ENCODE peak calls at places on chromosomes 7 and 10, in four cellular contexts. One of them, this sample, is unnamed.

GRCh38 chr7:131112431-131112830 is 215.2 kb upstream of the MKLN1 start:
- DNase-seq in osteocyte: no peak
- DNase-seq in stomach: no peak
- DNase-seq in cardiac fibroblast: no peak
- DNase-seq in this sample: no peak

GRCh38 chr7:19561121-19561805 is 147.6 kb downstream of the POLR1F start:
- DNase-seq in osteocyte: no peak
- DNase-seq in stomach: no peak
- DNase-seq in cardiac fibroblast: peak; percentile 78
- DNase-seq in this sample: no peak

GRCh38 chr10:72561745-72562166 is 64.1 kb downstream of the MICU1 start:
- DNase-seq in osteocyte: no peak
- DNase-seq in stomach: no peak
- DNase-seq in cardiac fibroblast: no peak
- DNase-seq in this sample: no peak

GRCh38 chr7:32490127-32490796 is at the start of gene LSM5:
- DNase-seq in osteocyte: peak; percentile 93
- DNase-seq in stomach: peak; percentile 89
- DNase-seq in cardiac fibroblast: peak; percentile 97
- DNase-seq in this sample: peak; percentile 88

GRCh38 chr10:33143160-33143728 is 185.2 kb upstream of the ITGB1 start:
- DNase-seq in osteocyte: no peak
- DNase-seq in stomach: no peak
- DNase-seq in cardiac fibroblast: peak; percentile 82
- DNase-seq in this sample: no peak

GRCh38 chr10:79295593-79295992 is 51.7 kb upstream of the PPIF start:
- DNase-seq in osteocyte: no peak
- DNase-seq in stomach: no peak
- DNase-seq in cardiac fibroblast: no peak
- DNase-seq in this sample: no peak

GRCh38 chr10:77526861-77527617 is 110.6 kb downstream of the KCNMA1 start:
- DNase-seq in osteocyte: no peak
- DNase-seq in stomach: no peak
- DNase-seq in cardiac fibroblast: peak; percentile 50
- DNase-seq in this sample: no peak

GRCh38 chr7:116317907-116318306 is 107.6 kb downstream of the TES start:
- DNase-seq in osteocyte: no peak
- DNase-seq in stomach: no peak
- DNase-seq in cardiac fibroblast: no peak
- DNase-seq in this sample: no peak

GRCh38 chr10:71761105-71761511 is 12.2 kb downstream of the VSIR start:
- DNase-seq in osteocyte: no peak
- DNase-seq in stomach: no peak
- DNase-seq in cardiac fibroblast: no peak
- DNase-seq in this sample: no peak

GRCh38 chr7:9231683-9232082 is 798.3 kb downstream of the NXPH1 start:
- DNase-seq in osteocyte: no peak
- DNase-seq in stomach: no peak
- DNase-seq in cardiac fibroblast: no peak
- DNase-seq in this sample: no peak

GRCh38 chr10:35792301-35792700 is 150.2 kb upstream of the FZD8 start:
- DNase-seq in osteocyte: no peak
- DNase-seq in stomach: no peak
- DNase-seq in cardiac fibroblast: no peak
- DNase-seq in this sample: no peak

GRCh38 chr7:2967238-2967637 is 76.4 kb downstream of the CARD11 start:
- DNase-seq in osteocyte: peak; percentile 60
- DNase-seq in stomach: peak; percentile 8
- DNase-seq in cardiac fibroblast: no peak
- DNase-seq in this sample: no peak

GRCh38 chr7:149854611-149855367 is 16.6 kb downstream of the ZNF862 start:
- DNase-seq in osteocyte: no peak
- DNase-seq in stomach: peak; percentile 90
- DNase-seq in cardiac fibroblast: no peak
- DNase-seq in this sample: no peak

GRCh38 chr7:33185786-33186185 is 56.4 kb downstream of the BBS9 start:
- DNase-seq in osteocyte: no peak
- DNase-seq in stomach: no peak
- DNase-seq in cardiac fibroblast: peak; percentile 71
- DNase-seq in this sample: no peak

GRCh38 chr7:29479606-29480200 is 83.9 kb upstream of the PRR15 start:
- DNase-seq in osteocyte: no peak
- DNase-seq in stomach: no peak
- DNase-seq in cardiac fibroblast: no peak
- DNase-seq in this sample: no peak

GRCh38 chr7:73352784-73353183 is 24.8 kb downstream of the FKBP6 start:
- DNase-seq in osteocyte: no peak
- DNase-seq in stomach: no peak
- DNase-seq in cardiac fibroblast: no peak
- DNase-seq in this sample: no peak

GRCh38 chr7:152541892-152542291 is 106.1 kb upstream of the KMT2C start:
- DNase-seq in osteocyte: no peak
- DNase-seq in stomach: no peak
- DNase-seq in cardiac fibroblast: no peak
- DNase-seq in this sample: no peak

GRCh38 chr7:19030280-19030679 is 87.2 kb downstream of the TWIST1 start:
- DNase-seq in osteocyte: no peak
- DNase-seq in stomach: no peak
- DNase-seq in cardiac fibroblast: no peak
- DNase-seq in this sample: no peak

GRCh38 chr7:135100856-135101255 is 47.0 kb upstream of the TMEM140 start:
- DNase-seq in osteocyte: no peak
- DNase-seq in stomach: no peak
- DNase-seq in cardiac fibroblast: peak; percentile 67
- DNase-seq in this sample: no peak

GRCh38 chr7:1192171-1192676 is 32.2 kb upstream of the ZFAND2A start:
- DNase-seq in osteocyte: no peak
- DNase-seq in stomach: no peak
- DNase-seq in cardiac fibroblast: peak; percentile 95
- DNase-seq in this sample: no peak

GRCh38 chr7:55477781-55478374 is 94.4 kb downstream of the VOPP1 start:
- DNase-seq in osteocyte: no peak
- DNase-seq in stomach: no peak
- DNase-seq in cardiac fibroblast: peak; percentile 82
- DNase-seq in this sample: no peak

GRCh38 chr10:4257939-4258465 is 473.0 kb upstream of the KLF6 start:
- DNase-seq in osteocyte: no peak
- DNase-seq in stomach: no peak
- DNase-seq in cardiac fibroblast: no peak
- DNase-seq in this sample: no peak

GRCh38 chr7:52592698-52593097 is 442.7 kb upstream of the POM121L12 start:
- DNase-seq in osteocyte: no peak
- DNase-seq in stomach: no peak
- DNase-seq in cardiac fibroblast: no peak
- DNase-seq in this sample: no peak

GRCh38 chr7:47361746-47362215 is 220.1 kb downstream of the TNS3 start:
- DNase-seq in osteocyte: no peak
- DNase-seq in stomach: peak; percentile 17
- DNase-seq in cardiac fibroblast: peak; percentile 89
- DNase-seq in this sample: no peak

GRCh38 chr10:30557884-30558283 is 71.7 kb downstream of the LYZL2 start:
- DNase-seq in osteocyte: no peak
- DNase-seq in stomach: no peak
- DNase-seq in cardiac fibroblast: peak; percentile 70
- DNase-seq in this sample: no peak

GRCh38 chr7:39952378-39952777 is 2.3 kb downstream of the CDK13 start:
- DNase-seq in osteocyte: no peak
- DNase-seq in stomach: no peak
- DNase-seq in cardiac fibroblast: peak; percentile 61
- DNase-seq in this sample: no peak

GRCh38 chr10:119207713-119208552 is 562 bp downstream of the GRK5 start:
- DNase-seq in osteocyte: peak; percentile 87
- DNase-seq in stomach: peak; percentile 50
- DNase-seq in cardiac fibroblast: peak; percentile 62
- DNase-seq in this sample: peak; percentile 76

GRCh38 chr10:78649429-78649828 is 419.3 kb upstream of the ZMIZ1 start:
- DNase-seq in osteocyte: peak; percentile 4
- DNase-seq in stomach: no peak
- DNase-seq in cardiac fibroblast: no peak
- DNase-seq in this sample: no peak

GRCh38 chr10:6558759-6559429 is 21.2 kb downstream of the PRKCQ start:
- DNase-seq in osteocyte: no peak
- DNase-seq in stomach: no peak
- DNase-seq in cardiac fibroblast: no peak
- DNase-seq in this sample: no peak

GRCh38 chr7:36613214-36613613 is 111.1 kb downstream of the AOAH start:
- DNase-seq in osteocyte: no peak
- DNase-seq in stomach: no peak
- DNase-seq in cardiac fibroblast: no peak
- DNase-seq in this sample: no peak

GRCh38 chr10:1156921-1157614 is 100.9 kb downstream of the WDR37 start:
- DNase-seq in osteocyte: peak; percentile 71
- DNase-seq in stomach: no peak
- DNase-seq in cardiac fibroblast: no peak
- DNase-seq in this sample: peak; percentile 59

GRCh38 chr7:41972776-41973175 is 264.2 kb downstream of the GLI3 start:
- DNase-seq in osteocyte: no peak
- DNase-seq in stomach: no peak
- DNase-seq in cardiac fibroblast: no peak
- DNase-seq in this sample: no peak

GRCh38 chr7:40884226-40884625 is 749.4 kb downstream of the SUGCT start:
- DNase-seq in osteocyte: no peak
- DNase-seq in stomach: no peak
- DNase-seq in cardiac fibroblast: no peak
- DNase-seq in this sample: no peak

GRCh38 chr7:111763221-111763791 is 201.0 kb upstream of the IMMP2L start:
- DNase-seq in osteocyte: no peak
- DNase-seq in stomach: no peak
- DNase-seq in cardiac fibroblast: peak; percentile 79
- DNase-seq in this sample: no peak

GRCh38 chr10:19488592-19489280 is 327.5 kb upstream of the PLXDC2 start:
- DNase-seq in osteocyte: peak; percentile 84
- DNase-seq in stomach: no peak
- DNase-seq in cardiac fibroblast: peak; percentile 29
- DNase-seq in this sample: peak; percentile 70

GRCh38 chr7:131056007-131056406 is 271.7 kb upstream of the MKLN1 start:
- DNase-seq in osteocyte: no peak
- DNase-seq in stomach: no peak
- DNase-seq in cardiac fibroblast: no peak
- DNase-seq in this sample: no peak

GRCh38 chr10:132957981-132958885 is 15.9 kb upstream of the CFAP46 start:
- DNase-seq in osteocyte: no peak
- DNase-seq in stomach: no peak
- DNase-seq in cardiac fibroblast: no peak
- DNase-seq in this sample: no peak
- TF ChIP-seq CTCF in osteocyte: no peak
- TF ChIP-seq CTCF in stomach: no peak
- TF ChIP-seq CTCF in cardiac fibroblast: no peak
- TF ChIP-seq CTCF in this sample: no peak

DNA sequence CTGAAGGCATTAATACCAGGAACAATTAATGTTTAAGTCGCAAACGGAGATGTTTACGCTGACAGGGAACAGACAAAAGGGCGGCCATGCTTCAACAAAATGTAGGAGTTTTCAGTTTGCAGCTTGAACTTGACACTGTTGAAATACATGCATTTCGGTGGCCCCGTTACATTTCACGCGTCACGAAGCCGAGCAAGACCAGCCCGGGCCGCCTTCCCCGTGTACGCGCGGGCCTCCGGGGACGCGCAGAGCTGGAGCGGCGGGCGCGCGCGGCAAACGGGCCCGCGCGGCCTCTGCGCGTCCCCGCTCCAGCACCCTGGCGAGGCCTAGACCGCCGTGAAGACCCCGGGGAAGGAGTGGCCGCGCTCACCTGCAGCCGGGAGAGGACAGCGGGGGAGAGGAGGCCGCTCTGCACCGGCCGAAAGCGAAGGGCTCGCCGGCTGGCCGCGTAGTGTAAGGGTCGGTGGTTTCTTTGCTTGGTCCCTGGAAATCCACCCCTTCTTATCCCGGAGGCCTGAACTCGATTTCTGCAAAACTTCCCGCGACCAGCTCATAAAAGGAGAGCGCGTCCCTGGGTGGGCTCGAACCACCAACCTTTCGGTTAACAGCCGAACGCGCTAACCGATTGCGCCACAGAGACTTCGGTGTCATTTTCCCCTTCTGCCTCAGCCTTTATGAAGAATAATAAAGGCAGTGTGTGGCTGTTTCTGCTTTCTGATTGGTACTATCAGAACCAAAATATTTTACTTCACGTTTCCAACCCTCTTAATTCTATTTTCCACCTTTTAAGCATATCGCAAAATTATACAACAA is 11.3 kb upstream of the EBLN1 start:
- DNase-seq in osteocyte: peak; percentile 96
- DNase-seq in stomach: peak; percentile 82
- DNase-seq in cardiac fibroblast: peak; percentile 97
- DNase-seq in this sample: peak; percentile 94
- TF ChIP-seq CTCF in osteocyte: no peak
- TF ChIP-seq CTCF in stomach: no peak
- TF ChIP-seq CTCF in cardiac fibroblast: no peak
- TF ChIP-seq CTCF in this sample: no peak

DNA sequence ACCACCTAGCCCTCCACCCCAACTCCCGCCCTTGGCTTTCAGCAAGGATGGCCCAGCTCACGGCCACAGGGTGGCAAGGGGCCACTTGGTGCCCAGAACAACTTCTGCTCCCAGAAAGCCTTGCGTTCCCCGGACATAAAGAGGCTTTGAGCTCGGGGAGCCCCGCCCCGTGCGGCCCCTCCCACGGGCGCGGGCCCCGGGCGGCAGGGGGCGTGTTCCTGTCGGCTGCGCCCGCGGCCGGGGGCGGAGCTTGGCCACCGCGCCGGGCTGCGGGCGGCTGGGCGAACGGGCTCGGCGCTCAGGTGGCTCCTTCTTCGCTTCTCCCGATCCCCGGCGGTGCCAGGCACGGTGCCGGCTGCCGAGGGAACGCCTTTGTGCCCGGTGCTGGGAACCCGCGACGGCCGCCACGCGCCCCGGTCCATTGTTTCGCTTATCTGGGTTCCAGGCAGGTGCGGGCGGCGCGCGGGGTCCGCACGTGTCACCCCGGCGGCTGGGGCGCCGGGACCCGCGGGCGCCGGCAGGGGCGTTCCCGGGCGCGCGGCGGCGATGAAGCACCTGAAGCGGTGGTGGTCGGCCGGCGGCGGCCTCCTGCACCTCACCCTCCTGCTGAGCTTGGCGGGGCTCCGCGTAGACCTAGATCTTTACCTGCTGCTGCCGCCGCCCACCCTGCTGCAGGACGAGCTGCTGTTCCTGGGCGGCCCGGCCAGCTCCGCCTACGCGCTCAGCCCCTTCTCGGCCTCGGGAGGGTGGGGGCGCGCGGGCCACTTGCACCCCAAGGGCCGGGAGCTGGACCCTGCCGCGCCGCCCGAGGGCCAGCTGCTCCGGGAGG is at the start of gene NFE2L3:
- DNase-seq in osteocyte: peak; percentile 83
- DNase-seq in stomach: peak; percentile 90
- DNase-seq in cardiac fibroblast: peak; percentile 52
- DNase-seq in this sample: peak; percentile 78
- TF ChIP-seq CTCF in osteocyte: peak; percentile 9
- TF ChIP-seq CTCF in stomach: no peak
- TF ChIP-seq CTCF in cardiac fibroblast: no peak
- TF ChIP-seq CTCF in this sample: peak; percentile 32

DNA sequence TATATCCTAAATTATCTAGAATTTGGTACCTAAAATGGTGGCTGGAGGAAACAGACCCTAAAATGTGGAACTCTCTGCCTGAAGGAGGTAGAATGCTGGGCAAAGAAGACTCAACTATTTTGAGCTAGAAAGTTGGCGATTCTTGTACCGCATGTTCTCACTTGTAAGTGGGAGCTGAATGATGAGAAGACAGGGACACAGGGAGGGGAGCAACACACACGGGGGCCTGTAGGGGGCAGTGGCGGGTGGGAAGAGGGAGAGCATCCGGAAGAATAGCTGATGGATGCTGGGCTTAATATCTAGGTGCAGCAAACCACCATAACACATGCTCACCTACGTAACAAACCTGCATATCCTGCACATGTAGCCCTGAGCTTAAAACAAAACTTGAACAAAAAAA is 250.6 kb downstream of the CALN1 start:
- DNase-seq in osteocyte: no peak
- DNase-seq in stomach: no peak
- DNase-seq in cardiac fibroblast: no peak
- DNase-seq in this sample: no peak
- TF ChIP-seq CTCF in osteocyte: no peak
- TF ChIP-seq CTCF in stomach: no peak
- TF ChIP-seq CTCF in cardiac fibroblast: no peak
- TF ChIP-seq CTCF in this sample: peak; percentile 51